ENCODE peak calls at places on chromosomes 4 and X, in seven cellular contexts. V, U, R, C, T, F and I are unnamed samples.

GRCh38 chrX:150080497-150080896 is 142.2 kb upstream of the EOLA2 start:
- DNase-seq in T (no peak), U (no peak), C (no peak), V (no peak), F (no peak), R (no peak), I (no peak)

GRCh38 chr4:8164687-8165086 is 6.1 kb upstream of the ABLIM2 start:
- DNase-seq in F (no peak), U (no peak), C (no peak), R (no peak), T (no peak), V (no peak), I (no peak)

GRCh38 chr4:101644516-101644915 is 146.0 kb upstream of the BANK1 start:
- DNase-seq in R (no peak), F (no peak), C (no peak), T (no peak), V (no peak), U (no peak), I (no peak)

GRCh38 chr4:83535520-83535944 is 376 bp upstream of the GPAT3 start:
- DNase-seq in C (peak), U (peak), R (peak), F (peak), T (peak), V (peak), I (peak)

GRCh38 chrX:38249965-38250364 is 29.3 kb upstream of the SRPX start:
- DNase-seq in U (no peak), C (no peak), T (no peak), F (no peak), V (no peak), R (peak), I (no peak)

GRCh38 chrX:46920235-46920634 is 8.0 kb downstream of the JADE3 start:
- DNase-seq in V (no peak), U (no peak), R (no peak), F (no peak), T (no peak), C (no peak), I (no peak)

GRCh38 chr4:73675623-73676022 is 55.4 kb upstream of the RASSF6 start:
- DNase-seq in F (no peak), V (no peak), U (no peak), C (no peak), R (no peak), T (no peak), I (no peak)

GRCh38 chrX:136397001-136397400 is 90.7 kb upstream of the BRS3 start:
- DNase-seq in R (no peak), T (no peak), C (no peak), V (no peak), F (peak), U (no peak), I (peak)

GRCh38 chrX:77510007-77510406 is 62.8 kb downstream of the FGF16 start:
- DNase-seq in C (no peak), V (no peak), R (peak), F (no peak), T (no peak), U (no peak), I (no peak)

GRCh38 chrX:9646471-9647038 is 119.1 kb downstream of the GPR143 start:
- DNase-seq in C (no peak), U (no peak), V (no peak), R (peak), F (peak), T (no peak), I (peak)

GRCh38 chr4:74114234-74114633 is 15.2 kb upstream of the CXCL2 start:
- DNase-seq in C (peak), U (no peak), F (no peak), R (peak), V (no peak), T (no peak), I (peak)

GRCh38 chrX:34770511-34770910 is 113.4 kb upstream of the TMEM47 start:
- DNase-seq in U (no peak), F (no peak), T (no peak), C (no peak), V (no peak), R (no peak), I (no peak)

GRCh38 chrX:108000751-108001150 is 18.6 kb upstream of the TEX13B start:
- DNase-seq in R (no peak), C (no peak), F (no peak), V (no peak), U (no peak), T (no peak), I (no peak)

GRCh38 chrX:107324493-107325310 is 118.3 kb downstream of the DNAAF6 start:
- DNase-seq in C (peak), T (peak), R (peak), V (peak), U (peak), F (peak), I (peak)

GRCh38 chrX:14029039-14029424 is 660 bp downstream of the GEMIN8 start:
- DNase-seq in R (no peak), F (peak), T (no peak), V (peak), C (peak), U (no peak), I (peak)

GRCh38 chr4:72679666-72680065 is 110.6 kb upstream of the ADAMTS3 start:
- DNase-seq in V (no peak), R (no peak), C (no peak), T (no peak), U (peak), F (peak), I (no peak)

GRCh38 chrX:68832101-68832416 is 3.2 kb downstream of the EFNB1 start:
- DNase-seq in C (peak), F (peak), V (no peak), U (peak), R (peak), T (peak), I (peak)

GRCh38 chr4:92101609-92102231 is 202.0 kb upstream of the GRID2 start:
- DNase-seq in R (peak), C (peak), F (no peak), U (no peak), V (no peak), T (no peak), I (no peak)

GRCh38 chrX:41381685-41382084 is 47.7 kb downstream of the DDX3X start:
- DNase-seq in R (peak), F (peak), C (peak), V (no peak), T (no peak), U (peak), I (peak)

GRCh38 chr4:169611157-169611556 is 1.2 kb downstream of the NEK1 start:
- DNase-seq in U (no peak), T (no peak), F (no peak), V (no peak), R (no peak), C (no peak), I (no peak)

GRCh38 chr4:80540785-80541469 is 205.4 kb downstream of the CFAP299 start:
- DNase-seq in R (peak), V (no peak), U (no peak), F (no peak), C (no peak), T (no peak), I (peak)

GRCh38 chr4:74374561-74375327 is 9.8 kb downstream of the EREG start:
- DNase-seq in F (no peak), C (peak), V (no peak), R (peak), U (no peak), T (no peak), I (peak)

GRCh38 chrX:129577473-129577872 is 37.4 kb downstream of the OCRL start:
- DNase-seq in R (peak), C (peak), F (peak), V (no peak), T (no peak), U (no peak), I (peak)

GRCh38 chr4:156906325-156906724 is 65.3 kb downstream of the PDGFC start:
- DNase-seq in U (no peak), R (no peak), F (no peak), V (no peak), C (no peak), T (no peak), I (no peak)

GRCh38 chr4:7253806-7254205 is 61.5 kb downstream of the SORCS2 start:
- DNase-seq in T (no peak), V (no peak), C (no peak), U (no peak), R (no peak), F (no peak), I (no peak)

GRCh38 chrX:119622356-119623232 is 16.4 kb upstream of the NKRF start:
- DNase-seq in T (no peak), R (peak), C (no peak), F (no peak), U (no peak), V (no peak), I (peak)

DNA sequence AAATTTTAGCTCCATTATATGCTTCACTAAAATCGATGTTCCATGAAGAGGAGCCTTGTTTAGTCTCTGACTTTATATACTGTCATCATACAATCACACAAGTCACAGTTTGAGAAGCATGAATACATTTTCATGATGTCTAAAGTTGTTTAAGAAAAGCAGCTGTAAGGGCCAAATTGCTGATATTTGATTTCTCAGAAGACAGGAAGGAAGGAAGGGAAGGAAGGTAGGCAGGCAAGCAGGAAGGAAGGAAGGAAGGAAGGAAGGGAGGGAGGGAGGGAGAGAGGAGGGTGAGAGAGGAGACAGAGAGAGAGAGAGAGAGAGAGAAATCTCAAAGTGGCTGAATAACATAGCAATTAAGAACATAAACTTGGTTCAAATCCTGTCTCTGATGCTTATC is 153.7 kb downstream of the RTL9 start:
- DNase-seq in V (no peak), U (no peak), C (no peak), F (no peak), T (no peak), R (no peak), I (no peak)
- H2BK5ac ChIP-seq in V (no peak), U (no peak), C (no peak), F (no peak), T (no peak), R (no peak), I (no peak)

GRCh38 chr4:22363071-22363470 is 152.8 kb downstream of the ADGRA3 start:
- DNase-seq in F (no peak), T (no peak), U (no peak), R (peak), V (no peak), C (no peak), I (no peak)
- H3K4me2 ChIP-seq in F (no peak), T (no peak), U (no peak), R (no peak), V (no peak), C (no peak), I (no peak)

GRCh38 chr4:108965472-108966076 is 202.7 kb upstream of the ETNPPL start:
- DNase-seq in R (no peak), F (no peak), C (no peak), T (no peak), U (no peak), V (no peak), I (no peak)
- H2BK5ac ChIP-seq in R (no peak), F (no peak), C (no peak), T (no peak), U (no peak), V (no peak), I (no peak)

GRCh38 chr4:39062094-39062493 is at the start of gene KLHL5:
- DNase-seq in R (no peak), U (no peak), T (no peak), C (no peak), F (peak), V (peak), I (peak)

GRCh38 chr4:39066371-39066770 is 4.3 kb downstream of the KLHL5 start:
- DNase-seq in F (no peak), T (no peak), V (no peak), R (no peak), C (no peak), U (no peak), I (no peak)

GRCh38 chr4:39056023-39056422 is 6.0 kb upstream of the KLHL5 start:
- DNase-seq in T (no peak), C (no peak), U (no peak), V (no peak), R (no peak), F (no peak), I (no peak)

GRCh38 chr4:39062499-39062898 is 467 bp downstream of the KLHL5 start:
- DNase-seq in V (no peak), R (no peak), U (no peak), C (no peak), F (peak), T (no peak), I (peak)

GRCh38 chr4:39061450-39061849 is 582 bp upstream of the KLHL5 start:
- DNase-seq in C (no peak), R (no peak), F (peak), V (no peak), T (no peak), U (no peak), I (no peak)
- H3K4me2 ChIP-seq in C (no peak), R (no peak), F (no peak), V (no peak), T (peak), U (no peak), I (no peak)

GRCh38 chr4:2860391-2861348 is 17.0 kb downstream of the ADD1 start:
- DNase-seq in C (peak), T (peak), F (peak), V (no peak), R (peak), U (peak), I (peak)

GRCh38 chr4:2861631-2862436 is 18.2 kb downstream of the ADD1 start:
- DNase-seq in U (no peak), R (no peak), F (no peak), C (peak), T (peak), V (no peak), I (peak)

GRCh38 chr4:2865381-2865780 is 21.7 kb downstream of the ADD1 start:
- DNase-seq in U (no peak), R (no peak), V (no peak), F (no peak), T (no peak), C (no peak), I (no peak)

GRCh38 chr4:2863649-2864048 is 20.0 kb downstream of the ADD1 start:
- DNase-seq in U (no peak), C (no peak), F (no peak), R (no peak), T (no peak), V (no peak), I (no peak)

DNA sequence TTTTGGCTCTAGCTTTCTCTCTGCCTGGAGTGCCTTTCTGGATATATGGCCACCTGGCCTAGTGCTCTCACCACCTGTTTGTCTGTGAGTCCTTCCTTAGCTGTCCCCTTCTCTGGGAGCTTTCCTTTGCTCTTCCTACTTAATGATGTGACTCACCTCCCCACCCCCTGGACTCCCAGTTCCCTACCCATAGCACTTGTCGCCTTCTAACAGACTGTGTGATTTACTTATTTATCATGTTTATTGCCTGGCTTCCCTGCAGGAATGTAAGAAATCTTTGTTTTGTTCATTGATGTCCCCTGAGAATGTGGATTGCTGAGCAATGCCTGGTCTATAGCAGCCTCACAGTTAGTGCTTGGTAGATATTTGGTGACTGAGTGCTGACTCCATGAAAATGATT is 18.9 kb downstream of the ADD1 start:
- DNase-seq in T (peak), C (no peak), R (peak), U (peak), F (peak), V (no peak), I (peak)
- H2BK5ac ChIP-seq in T (no peak), C (no peak), R (peak), U (no peak), F (no peak), V (no peak), I (no peak)